ENCODE peak calls at places on chromosomes 4 and X, in four cellular contexts. B, V, P and N are unnamed samples.

GRCh38 chr4:4395849-4396627 is 9.1 kb downstream of the NSG1 start:
- DNase-seq in V (no peak), B (no peak), P (no peak), N (peak)

GRCh38 chr4:127179451-127180087 is 453.2 kb upstream of the INTU start:
- DNase-seq in V (no peak), P (no peak), B (no peak), N (no peak)

GRCh38 chr4:143352052-143352451 is 15.4 kb downstream of the GAB1 start:
- DNase-seq in P (no peak), V (no peak), B (no peak), N (no peak)

GRCh38 chrX:88202149-88202548 is 544.9 kb upstream of the CPXCR1 start:
- DNase-seq in V (no peak), B (no peak), P (no peak), N (no peak)

GRCh38 chr4:108950158-108950915 is 187.5 kb upstream of the ETNPPL start:
- DNase-seq in P (no peak), V (no peak), B (no peak), N (no peak)

GRCh38 chrX:19682712-19683331 is 167.5 kb upstream of the MAP3K15 start:
- DNase-seq in V (peak), P (no peak), B (no peak), N (peak)

GRCh38 chrX:100979881-100980607 is 10.5 kb downstream of the ARL13A start:
- DNase-seq in P (no peak), V (no peak), B (peak), N (peak)

GRCh38 chr4:6749340-6750171 is 33.0 kb upstream of the KIAA0232 start:
- DNase-seq in P (no peak), B (peak), V (peak), N (peak)

GRCh38 chr4:26731342-26731741 is 129.3 kb upstream of the STIM2 start:
- DNase-seq in B (no peak), V (peak), P (no peak), N (peak)